ENCODE peak calls at places on chromosomes 2 and 18, in eight cellular contexts. R, T, A, J, V, N, O and Z are unnamed samples.
A peak's percentile ranks its signal among the peaks of the same experiment; 100 is the strongest.

GRCh38 chr2:85935170-85935745 is 46.5 kb upstream of the ST3GAL5 start:
- DNase-seq in R (no peak), J (peak; percentile 39), V (no peak), N (no peak), A (no peak), T (no peak), O (no peak), Z (no peak)

GRCh38 chr2:72846171-72847095 is 20.6 kb upstream of the EXOC6B start:
- DNase-seq in N (no peak), V (no peak), A (no peak), O (no peak), T (no peak), R (no peak), J (no peak), Z (no peak)

GRCh38 chr2:144208924-144209323 is 311.0 kb downstream of the ZEB2 start:
- DNase-seq in O (no peak), V (no peak), J (no peak), N (no peak), R (no peak), T (no peak), A (no peak), Z (no peak)

GRCh38 chr2:39567507-39567906 is 98.2 kb upstream of the TMEM178A start:
- DNase-seq in O (no peak), J (no peak), A (no peak), N (no peak), R (no peak), T (no peak), V (no peak), Z (no peak)

GRCh38 chr18:8721716-8722115 is 16.4 kb downstream of the MTCL1 start:
- DNase-seq in J (peak; percentile 56), O (no peak), V (no peak), A (no peak), N (no peak), T (no peak), R (no peak), Z (no peak)

GRCh38 chr18:49094979-49095632 is 144.3 kb upstream of the SMAD7 start:
- DNase-seq in T (no peak), O (no peak), V (no peak), J (peak; percentile 4), A (no peak), R (no peak), N (no peak), Z (no peak)

GRCh38 chr2:225668606-225669266 is 269.2 kb downstream of the NYAP2 start:
- DNase-seq in V (no peak), N (peak; percentile 16), A (no peak), O (peak; percentile 47), J (peak; percentile 75), R (peak; percentile 27), T (peak; percentile 53), Z (no peak)

GRCh38 chr2:173058673-173059072 is 17.0 kb upstream of the MAP3K20 start:
- DNase-seq in R (no peak), N (no peak), T (no peak), V (no peak), J (no peak), O (no peak), A (no peak), Z (no peak)

DNA sequence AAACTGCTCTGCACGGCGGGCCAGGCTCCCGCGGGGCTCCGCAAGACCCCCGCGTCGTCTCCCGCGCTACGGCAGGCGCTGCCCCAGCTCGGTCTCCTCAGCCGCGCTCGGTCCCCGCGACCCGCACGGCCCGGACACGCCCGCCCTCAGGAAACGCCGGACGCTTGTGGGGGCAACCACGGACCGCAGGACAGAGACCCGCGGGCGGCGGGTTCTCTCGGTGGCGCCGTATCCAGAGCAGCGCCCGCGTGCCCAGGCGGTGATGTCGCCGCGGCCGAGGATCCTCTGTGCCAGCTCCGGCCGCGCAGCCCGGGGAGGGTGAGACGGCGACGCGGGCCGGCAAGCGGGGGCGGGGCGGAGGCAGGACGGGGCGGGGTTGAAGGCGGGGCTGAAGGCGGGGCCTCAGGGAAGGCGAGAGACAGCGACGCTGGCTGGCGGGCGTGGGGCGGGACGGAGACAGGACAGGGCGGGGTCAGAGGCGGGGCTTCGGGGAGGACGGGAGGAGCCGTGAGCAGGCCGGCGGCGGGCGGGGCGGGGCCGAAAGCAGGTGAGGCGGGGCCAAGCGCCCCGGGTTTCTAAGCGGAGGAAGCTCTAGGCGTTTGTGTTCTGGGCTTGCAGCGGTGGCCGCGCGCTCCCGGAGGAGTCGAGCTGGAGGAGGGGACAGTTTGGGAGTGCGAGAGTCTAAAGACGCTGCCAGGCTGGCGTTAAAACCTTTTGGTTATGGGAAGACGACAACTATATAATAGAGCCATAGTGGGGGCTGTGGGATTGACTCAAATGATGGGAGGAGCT is at the start of gene DSEL:
- DNase-seq in T (peak; percentile 99), A (peak; percentile 96), N (peak; percentile 98), R (peak; percentile 96), V (peak; percentile 99), J (peak; percentile 89), O (peak; percentile 98), Z (peak; percentile 95)
- TF ChIP-seq POLR2A in T (no peak), A (peak; percentile 68), N (peak; percentile 30), R (peak; percentile 64), V (peak; percentile 73), J (peak; percentile 26), O (peak; percentile 56), Z (peak; percentile 29)

GRCh38 chr2:216316743-216317142 is 55.5 kb downstream of the MARCHF4 start:
- DNase-seq in A (no peak), T (no peak), V (no peak), N (no peak), O (no peak), J (peak; percentile 83), R (no peak), Z (no peak)

GRCh38 chr2:216312441-216312840 is 59.8 kb downstream of the MARCHF4 start:
- DNase-seq in N (no peak), O (no peak), T (no peak), A (no peak), J (no peak), V (no peak), R (no peak), Z (no peak)

GRCh38 chr2:216318470-216318869 is 53.8 kb downstream of the MARCHF4 start:
- DNase-seq in V (no peak), R (no peak), T (no peak), J (no peak), A (no peak), O (no peak), N (no peak), Z (no peak)

GRCh38 chr2:216317831-216318230 is 54.5 kb downstream of the MARCHF4 start:
- DNase-seq in J (no peak), T (no peak), O (no peak), V (no peak), R (no peak), N (no peak), A (no peak), Z (no peak)

GRCh38 chr2:216315817-216316603 is 56.3 kb downstream of the MARCHF4 start:
- DNase-seq in O (no peak), T (no peak), R (no peak), J (peak; percentile 83), A (no peak), V (peak; percentile 57), N (no peak), Z (no peak)
- TF ChIP-seq POLR2A in O (no peak), T (no peak), R (no peak), J (no peak), A (no peak), V (no peak), N (no peak), Z (no peak)

GRCh38 chr2:99335911-99336779 is at the start of gene TXNDC9:
- DNase-seq in N (peak; percentile 98), T (peak; percentile 100), J (peak; percentile 100), V (peak; percentile 99), O (peak; percentile 99), R (peak; percentile 100), A (peak; percentile 94), Z (peak; percentile 99)

GRCh38 chr2:99340669-99341236 is 3.6 kb downstream of the EIF5B start:
- DNase-seq in O (no peak), V (no peak), J (peak; percentile 17), R (no peak), T (peak; percentile 30), N (no peak), A (no peak), Z (no peak)

GRCh38 chr2:99337164-99337930 is at the start of gene EIF5B:
- DNase-seq in T (peak; percentile 97), O (peak; percentile 93), R (peak; percentile 97), A (peak; percentile 87), V (peak; percentile 98), N (peak; percentile 94), J (peak; percentile 97), Z (peak; percentile 96)

GRCh38 chr2:99337931-99338580 is 867 bp downstream of the EIF5B start:
- DNase-seq in N (no peak), T (peak; percentile 73), J (peak; percentile 10), V (no peak), R (peak; percentile 7), A (no peak), O (no peak), Z (no peak)

DNA sequence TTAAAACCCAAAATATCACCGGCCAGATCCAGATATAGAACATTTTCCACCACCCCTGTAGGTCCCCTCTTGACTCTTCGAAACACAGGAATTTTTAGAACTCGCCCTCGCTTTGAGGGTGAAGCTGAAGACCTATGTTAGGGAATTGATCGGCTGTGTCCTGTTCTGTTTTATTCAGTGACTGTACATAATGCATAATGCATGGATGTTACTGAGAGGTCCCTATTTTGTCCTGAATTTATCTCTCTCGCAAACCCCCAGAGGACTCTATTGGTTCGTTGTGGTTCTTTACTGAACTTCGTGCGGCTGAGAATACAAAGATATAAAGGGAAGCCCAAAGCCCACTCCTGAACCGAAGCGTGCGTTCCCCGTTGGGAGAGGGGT is 417 bp upstream of the EIF5B start:
- DNase-seq in N (no peak), A (no peak), T (no peak), R (no peak), V (no peak), J (no peak), O (no peak), Z (no peak)
- TF ChIP-seq POLR2A in N (no peak), A (no peak), T (no peak), R (no peak), V (no peak), J (no peak), O (no peak), Z (no peak)

GRCh38 chr2:24117902-24118301 is 5.2 kb downstream of the PFN4 start:
- DNase-seq in N (no peak), V (no peak), O (no peak), J (no peak), A (no peak), R (no peak), T (no peak), Z (no peak)

GRCh38 chr2:24121469-24121868 is 1.7 kb downstream of the PFN4 start:
- DNase-seq in O (no peak), R (no peak), T (no peak), V (no peak), N (no peak), J (no peak), A (no peak), Z (no peak)

GRCh38 chr2:24124003-24124585 is 825 bp downstream of the FAM228B start:
- DNase-seq in O (no peak), V (no peak), N (no peak), J (peak; percentile 64), R (no peak), T (no peak), A (no peak), Z (no peak)

GRCh38 chr2:24122356-24123211 is 550 bp downstream of the PFN4 start:
- DNase-seq in T (no peak), J (peak; percentile 18), O (no peak), A (no peak), N (no peak), V (no peak), R (no peak), Z (no peak)

DNA sequence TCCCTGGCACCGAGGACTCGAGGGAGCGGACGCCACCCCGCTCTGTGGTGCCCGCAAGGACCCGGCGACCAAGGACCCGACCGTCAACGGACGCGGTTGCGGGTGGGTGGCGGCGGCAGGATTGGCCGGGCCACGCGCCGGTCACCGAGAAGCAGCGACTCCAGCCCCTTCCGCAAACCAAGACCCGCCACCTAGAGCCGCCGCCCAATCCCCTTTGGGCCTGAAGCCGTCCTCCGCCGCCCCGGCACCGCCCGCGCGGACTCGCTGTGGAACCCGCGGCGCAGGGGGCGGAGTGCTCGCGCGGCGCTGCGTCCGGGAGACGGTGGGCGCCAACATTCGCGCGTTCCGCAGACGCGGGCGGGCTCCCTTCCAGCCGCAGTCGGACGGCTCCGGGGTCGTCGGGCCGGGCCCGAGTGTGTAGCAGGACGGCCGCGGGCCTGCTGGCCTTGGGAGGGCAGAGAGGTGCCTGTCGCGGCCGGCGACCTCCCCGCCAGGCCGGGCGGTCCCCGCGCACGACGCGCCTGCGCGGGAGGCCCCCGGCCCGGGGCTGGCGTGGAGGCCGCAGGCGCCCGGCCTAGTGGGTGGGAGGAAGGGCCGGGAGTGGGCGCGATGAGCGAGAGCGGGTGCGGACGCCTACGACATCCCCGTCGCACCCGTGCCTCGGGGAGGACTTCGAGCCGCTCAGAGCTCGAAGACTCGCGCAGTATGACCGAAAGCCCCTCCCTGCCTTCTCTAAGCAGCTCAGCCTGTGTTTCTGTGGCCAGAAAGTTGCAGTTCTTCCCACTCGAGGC is at the start of the genes FAM228B and PFN4:
- DNase-seq in V (peak; percentile 91), N (peak; percentile 87), J (peak; percentile 91), O (peak; percentile 88), R (peak; percentile 90), T (peak; percentile 85), A (peak; percentile 71), Z (peak; percentile 85)
- TF ChIP-seq POLR2A in V (peak; percentile 80), N (peak; percentile 58), J (peak; percentile 55), O (peak; percentile 61), R (peak; percentile 74), T (peak; percentile 50), A (peak; percentile 78), Z (peak; percentile 88)